ENCODE peak calls at places on chromosomes 13 and 19, in four cellular contexts. One of them, this sample, is unnamed.

GRCh38 chr13:109130093-109130835 is 500.9 kb downstream of the MYO16 start:
- DNase-seq in heart left ventricle: no peak
- DNase-seq in A549: no peak
- DNase-seq in hepatocyte: no peak
- DNase-seq in this sample: peak; percentile 61

GRCh38 chr13:53141336-53141735 is 112.7 kb downstream of the OLFM4 start:
- DNase-seq in hepatocyte: no peak
- DNase-seq in heart left ventricle: no peak
- DNase-seq in A549: no peak
- DNase-seq in this sample: no peak

GRCh38 chr13:99124695-99125334 is 75.8 kb upstream of the UBAC2 start:
- DNase-seq in hepatocyte: no peak
- DNase-seq in A549: peak; percentile 40
- DNase-seq in heart left ventricle: no peak
- DNase-seq in this sample: peak; percentile 69

GRCh38 chr13:33194820-33195692 is 90.5 kb downstream of the STARD13 start:
- DNase-seq in heart left ventricle: no peak
- DNase-seq in hepatocyte: peak; percentile 70
- DNase-seq in A549: peak; percentile 46
- DNase-seq in this sample: peak; percentile 58

GRCh38 chr13:113150545-113151365 is 7.7 kb upstream of the PROZ start:
- DNase-seq in heart left ventricle: no peak
- DNase-seq in A549: no peak
- DNase-seq in hepatocyte: no peak
- DNase-seq in this sample: no peak

GRCh38 chr13:104809483-104809882 is 1726.0 kb downstream of the EFNB2 start:
- DNase-seq in heart left ventricle: no peak
- DNase-seq in hepatocyte: no peak
- DNase-seq in A549: no peak
- DNase-seq in this sample: no peak

GRCh38 chr13:48653074-48654054 is at the start of gene CYSLTR2:
- DNase-seq in hepatocyte: peak; percentile 55
- DNase-seq in A549: peak; percentile 2
- DNase-seq in heart left ventricle: no peak
- DNase-seq in this sample: no peak

GRCh38 chr13:71464673-71465072 is 402.3 kb downstream of the DACH1 start:
- DNase-seq in A549: no peak
- DNase-seq in heart left ventricle: no peak
- DNase-seq in hepatocyte: no peak
- DNase-seq in this sample: no peak

GRCh38 chr13:63855457-63856118 is 2439.9 kb upstream of the PCDH20 start:
- DNase-seq in heart left ventricle: no peak
- DNase-seq in hepatocyte: no peak
- DNase-seq in A549: no peak
- DNase-seq in this sample: no peak

GRCh38 chr19:53980553-53981407 is 10.7 kb upstream of the CACNG6 start:
- DNase-seq in hepatocyte: peak; percentile 67
- DNase-seq in heart left ventricle: no peak
- DNase-seq in A549: peak; percentile 99
- DNase-seq in this sample: no peak

GRCh38 chr13:113544896-113545295 is 39.7 kb upstream of the TFDP1 start:
- DNase-seq in A549: no peak
- DNase-seq in heart left ventricle: peak; percentile 29
- DNase-seq in hepatocyte: no peak
- DNase-seq in this sample: peak; percentile 43

GRCh38 chr19:50893047-50893737 is 18.0 kb downstream of the KLK4 start:
- DNase-seq in heart left ventricle: no peak
- DNase-seq in hepatocyte: no peak
- DNase-seq in A549: peak; percentile 62
- DNase-seq in this sample: no peak

GRCh38 chr13:109389892-109390345 is 396.5 kb downstream of the IRS2 start:
- DNase-seq in hepatocyte: no peak
- DNase-seq in heart left ventricle: no peak
- DNase-seq in A549: no peak
- DNase-seq in this sample: no peak

GRCh38 chr13:105074756-105075155 is 1460.7 kb downstream of the EFNB2 start:
- DNase-seq in hepatocyte: no peak
- DNase-seq in A549: no peak
- DNase-seq in heart left ventricle: no peak
- DNase-seq in this sample: no peak

GRCh38 chr19:37334179-37335071 is 36.5 kb upstream of the ZNF527 start:
- DNase-seq in hepatocyte: peak; percentile 94
- DNase-seq in A549: no peak
- DNase-seq in heart left ventricle: peak; percentile 93
- DNase-seq in this sample: peak; percentile 73

GRCh38 chr13:42990147-42990990 is 1.7 kb downstream of the EPSTI1 start:
- DNase-seq in A549: no peak
- DNase-seq in hepatocyte: peak; percentile 30
- DNase-seq in heart left ventricle: no peak
- DNase-seq in this sample: no peak

GRCh38 chr13:23570931-23571330 is 719 bp downstream of the TNFRSF19 start:
- DNase-seq in hepatocyte: peak; percentile 35
- DNase-seq in A549: no peak
- DNase-seq in heart left ventricle: no peak
- DNase-seq in this sample: no peak

GRCh38 chr13:110648155-110648819 is 32.9 kb downstream of the NAXD start:
- DNase-seq in hepatocyte: no peak
- DNase-seq in heart left ventricle: no peak
- DNase-seq in A549: no peak
- DNase-seq in this sample: no peak

GRCh38 chr13:31967155-31967554 is 64.4 kb upstream of the FRY start:
- DNase-seq in heart left ventricle: no peak
- DNase-seq in A549: no peak
- DNase-seq in hepatocyte: no peak
- DNase-seq in this sample: no peak

GRCh38 chr19:33158365-33158764 is 26.5 kb downstream of the WDR88 start:
- DNase-seq in heart left ventricle: no peak
- DNase-seq in hepatocyte: no peak
- DNase-seq in A549: no peak
- DNase-seq in this sample: no peak

GRCh38 chr13:83183439-83184149 is 698.7 kb downstream of the SLITRK1 start:
- DNase-seq in heart left ventricle: peak; percentile 29
- DNase-seq in hepatocyte: no peak
- DNase-seq in A549: no peak
- DNase-seq in this sample: no peak

GRCh38 chr19:39263912-39264305 is 4.3 kb upstream of the IFNL2 start:
- DNase-seq in hepatocyte: no peak
- DNase-seq in A549: no peak
- DNase-seq in heart left ventricle: no peak
- DNase-seq in this sample: no peak

GRCh38 chr19:33419763-33420080 is 46.2 kb downstream of the CEBPG start:
- DNase-seq in A549: no peak
- DNase-seq in hepatocyte: no peak
- DNase-seq in heart left ventricle: peak; percentile 46
- DNase-seq in this sample: no peak

GRCh38 chr13:37944476-37945442 is 75.2 kb upstream of the TRPC4 start:
- DNase-seq in hepatocyte: no peak
- DNase-seq in A549: no peak
- DNase-seq in heart left ventricle: no peak
- DNase-seq in this sample: no peak

GRCh38 chr13:39515231-39515630 is 87.8 kb downstream of the LHFPL6 start:
- DNase-seq in heart left ventricle: no peak
- DNase-seq in A549: no peak
- DNase-seq in hepatocyte: no peak
- DNase-seq in this sample: no peak

GRCh38 chr13:53499551-53499950 is 470.9 kb downstream of the OLFM4 start:
- DNase-seq in hepatocyte: no peak
- DNase-seq in A549: no peak
- DNase-seq in heart left ventricle: no peak
- DNase-seq in this sample: no peak

GRCh38 chr19:16394681-16395375 is 70.2 kb downstream of the KLF2 start:
- DNase-seq in hepatocyte: no peak
- DNase-seq in A549: no peak
- DNase-seq in heart left ventricle: no peak
- DNase-seq in this sample: no peak

GRCh38 chr13:42973581-42973980 is 18.5 kb downstream of the EPSTI1 start:
- DNase-seq in heart left ventricle: no peak
- DNase-seq in hepatocyte: no peak
- DNase-seq in A549: no peak
- DNase-seq in this sample: no peak

GRCh38 chr19:19597809-19598306 is 20.6 kb downstream of the PBX4 start:
- DNase-seq in A549: no peak
- DNase-seq in heart left ventricle: no peak
- DNase-seq in hepatocyte: no peak
- DNase-seq in this sample: no peak

GRCh38 chr19:53991224-53992113 is at the start of gene CACNG6:
- DNase-seq in A549: peak; percentile 93
- DNase-seq in hepatocyte: peak; percentile 63
- DNase-seq in heart left ventricle: no peak
- DNase-seq in this sample: no peak

GRCh38 chr19:15402411-15403150 is 16.2 kb downstream of the AKAP8L start:
- DNase-seq in hepatocyte: no peak
- DNase-seq in A549: no peak
- DNase-seq in heart left ventricle: no peak
- DNase-seq in this sample: no peak

GRCh38 chr19:37654525-37654832 is 786 bp downstream of the ZFP30 start:
- DNase-seq in A549: no peak
- DNase-seq in heart left ventricle: no peak
- DNase-seq in hepatocyte: no peak
- DNase-seq in this sample: no peak

GRCh38 chr19:7975037-7975436 is 30.4 kb downstream of the ELAVL1 start:
- DNase-seq in A549: no peak
- DNase-seq in heart left ventricle: peak; percentile 71
- DNase-seq in hepatocyte: no peak
- DNase-seq in this sample: no peak

GRCh38 chr19:3368441-3368795 is 2.0 kb downstream of the NFIC start:
- DNase-seq in heart left ventricle: no peak
- DNase-seq in hepatocyte: no peak
- DNase-seq in A549: no peak
- DNase-seq in this sample: no peak

GRCh38 chr19:3367572-3368440 is 1.4 kb downstream of the NFIC start:
- DNase-seq in heart left ventricle: no peak
- DNase-seq in hepatocyte: no peak
- DNase-seq in A549: no peak
- DNase-seq in this sample: no peak

GRCh38 chr19:3370214-3370720 is 3.9 kb downstream of the NFIC start:
- DNase-seq in heart left ventricle: no peak
- DNase-seq in A549: no peak
- DNase-seq in hepatocyte: peak; percentile 49
- DNase-seq in this sample: no peak

GRCh38 chr19:3369337-3370213 is 3.2 kb downstream of the NFIC start:
- DNase-seq in heart left ventricle: peak; percentile 84
- DNase-seq in A549: no peak
- DNase-seq in hepatocyte: peak; percentile 76
- DNase-seq in this sample: peak; percentile 40

GRCh38 chr19:3368848-3369336 is 2.5 kb downstream of the NFIC start:
- DNase-seq in A549: no peak
- DNase-seq in hepatocyte: no peak
- DNase-seq in heart left ventricle: no peak
- DNase-seq in this sample: no peak
- H3K4me3 ChIP-seq in A549: peak overlapping the region; percentile 83
- H3K4me3 ChIP-seq in hepatocyte: no peak overlapping the region
- H3K4me3 ChIP-seq in heart left ventricle: peak overlapping the region; percentile 94
- H3K4me3 ChIP-seq in this sample: peak overlapping the region; percentile 74

GRCh38 chr13:26498524-26499208 is 58.8 kb upstream of the WASF3 start:
- DNase-seq in hepatocyte: no peak
- DNase-seq in heart left ventricle: no peak
- DNase-seq in A549: no peak
- DNase-seq in this sample: no peak
- H3K4me1 ChIP-seq in hepatocyte: no peaks in the 10 kb centered on the region
- H3K4me1 ChIP-seq in heart left ventricle: no peaks in the 10 kb centered on the region
- H3K4me1 ChIP-seq in A549: no peaks in the 10 kb centered on the region
- H3K4me1 ChIP-seq in this sample: no peaks in the 10 kb centered on the region

GRCh38 chr19:1163283-1163933 is 10.7 kb downstream of the SBNO2 start:
- DNase-seq in hepatocyte: no peak
- DNase-seq in heart left ventricle: peak; percentile 72
- DNase-seq in A549: no peak
- DNase-seq in this sample: no peak
- H3K27ac ChIP-seq in hepatocyte: no peak overlapping the region
- H3K27ac ChIP-seq in heart left ventricle: no peak overlapping the region
- H3K27ac ChIP-seq in A549: no peak overlapping the region
- H3K27ac ChIP-seq in this sample: no peak overlapping the region

DNA sequence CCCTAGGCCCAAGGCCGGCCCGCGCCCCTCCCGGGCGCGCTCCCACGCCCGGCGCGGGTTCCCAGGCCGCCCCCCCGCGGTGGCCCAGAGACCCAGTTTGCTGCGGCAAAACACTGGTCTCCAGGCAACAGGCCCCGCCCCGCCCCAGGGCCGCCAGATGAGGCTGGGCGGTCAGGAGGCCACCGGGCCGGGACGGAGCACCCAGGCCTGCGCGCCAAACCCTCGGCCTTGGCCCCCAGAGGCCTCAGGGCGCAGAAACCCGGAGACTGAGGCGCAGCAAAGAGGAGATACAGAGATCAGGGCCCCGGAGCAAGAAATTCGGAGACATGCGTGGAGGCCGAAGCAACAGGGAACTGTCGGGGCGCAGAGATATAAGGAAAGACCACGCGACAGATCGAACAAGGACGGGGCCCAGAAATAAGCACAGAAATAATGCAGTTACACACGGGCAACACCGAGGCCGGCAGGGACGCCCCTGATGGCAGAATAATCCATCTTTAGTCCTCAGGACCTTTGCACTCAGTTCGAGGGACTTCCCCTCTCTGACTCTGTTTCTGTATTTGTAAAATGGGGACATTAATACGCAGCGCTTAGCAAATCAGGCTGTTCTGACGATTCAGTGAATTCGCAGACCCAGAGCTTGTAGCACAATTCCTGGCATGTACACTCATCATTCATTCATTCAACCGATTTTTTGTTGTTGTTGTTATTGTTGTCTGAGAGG is 20.8 kb upstream of the ERCC1 start:
- DNase-seq in A549: peak; percentile 92
- DNase-seq in hepatocyte: peak; percentile 96
- DNase-seq in heart left ventricle: peak; percentile 98
- DNase-seq in this sample: peak; percentile 69
- H3K4me3 ChIP-seq in A549: peak overlapping the region; percentile 49
- H3K4me3 ChIP-seq in hepatocyte: peak overlapping the region; percentile 2
- H3K4me3 ChIP-seq in heart left ventricle: peak overlapping the region; percentile 43
- H3K4me3 ChIP-seq in this sample: no peak overlapping the region

This sample was measured in SJSA1.